ENCODE peak calls at places on chromosomes 2 and 18, in six cellular contexts. H is PC-3, B is astrocyte, Z is hepatocyte, O is colonic mucosa, E is pancreas. A is an unnamed sample.

GRCh38 chr2:203811491-203812221 is 55.9 kb upstream of the CTLA4 start:
- DNase-seq in H (peak; percentile 93), B (peak; percentile 94), Z (peak; percentile 61), O (peak; percentile 95), E (peak; percentile 71), A (peak; percentile 95)

GRCh38 chr2:63477686-63478085 is 110.6 kb downstream of the WDPCP start:
- DNase-seq in H (no peak), B (no peak), Z (no peak), O (no peak), E (no peak), A (no peak)

GRCh38 chr18:3851159-3851558 is 401.2 kb downstream of the TGIF1 start:
- DNase-seq in H (no peak), B (no peak), Z (no peak), O (no peak), E (no peak), A (no peak)

GRCh38 chr2:141497262-141497661 is 633.6 kb downstream of the LRP1B start:
- DNase-seq in H (no peak), B (no peak), Z (no peak), O (no peak), E (no peak), A (no peak)

GRCh38 chr2:15931950-15932349 is 8.4 kb upstream of the MYCN start:
- DNase-seq in H (no peak), B (no peak), Z (no peak), O (no peak), E (no peak), A (no peak)

GRCh38 chr2:64932327-64933216 is 56.6 kb upstream of the SLC1A4 start:
- DNase-seq in H (no peak), B (no peak), Z (no peak), O (no peak), E (no peak), A (no peak)

GRCh38 chr2:79670198-79670597 is 157.3 kb downstream of the CTNNA2 start:
- DNase-seq in H (no peak), B (no peak), Z (peak; percentile 60), O (no peak), E (no peak), A (no peak)

GRCh38 chr18:31303771-31304170 is 14.2 kb upstream of the DSG1 start:
- DNase-seq in H (peak; percentile 28), B (peak; percentile 41), Z (no peak), O (no peak), E (no peak), A (no peak)

GRCh38 chr2:140804682-140805235 is 1326.1 kb downstream of the LRP1B start:
- DNase-seq in H (no peak), B (no peak), Z (no peak), O (no peak), E (no peak), A (no peak)

GRCh38 chr2:62727259-62727867 is 21.9 kb downstream of the EHBP1 start:
- DNase-seq in H (no peak), B (no peak), Z (no peak), O (no peak), E (no peak), A (no peak)

GRCh38 chr2:119809329-119810038 is 49.8 kb downstream of the PTPN4 start:
- DNase-seq in H (peak; percentile 73), B (peak; percentile 76), Z (no peak), O (no peak), E (no peak), A (no peak)

GRCh38 chr2:67797801-67798535 is 264.8 kb downstream of the C1D start:
- DNase-seq in H (peak; percentile 34), B (peak; percentile 65), Z (peak; percentile 51), O (no peak), E (peak; percentile 48), A (no peak)

GRCh38 chr2:12931211-12931844 is 214.6 kb downstream of the TRIB2 start:
- DNase-seq in H (peak; percentile 67), B (peak; percentile 44), Z (peak; percentile 53), O (no peak), E (peak; percentile 25), A (no peak)

GRCh38 chr2:200586644-200586975 is 796 bp downstream of the AOX1 start:
- DNase-seq in H (no peak), B (no peak), Z (no peak), O (no peak), E (no peak), A (no peak)

GRCh38 chr2:200587007-200587616 is 1.3 kb downstream of the AOX1 start:
- DNase-seq in H (no peak), B (no peak), Z (no peak), O (no peak), E (no peak), A (no peak)

GRCh38 chr2:200585340-200585729 is 479 bp upstream of the AOX1 start:
- DNase-seq in H (no peak), B (no peak), Z (no peak), O (no peak), E (no peak), A (no peak)

GRCh38 chr2:200584639-200585038 is 1.2 kb upstream of the AOX1 start:
- DNase-seq in H (no peak), B (no peak), Z (no peak), O (no peak), E (no peak), A (no peak)

DNA sequence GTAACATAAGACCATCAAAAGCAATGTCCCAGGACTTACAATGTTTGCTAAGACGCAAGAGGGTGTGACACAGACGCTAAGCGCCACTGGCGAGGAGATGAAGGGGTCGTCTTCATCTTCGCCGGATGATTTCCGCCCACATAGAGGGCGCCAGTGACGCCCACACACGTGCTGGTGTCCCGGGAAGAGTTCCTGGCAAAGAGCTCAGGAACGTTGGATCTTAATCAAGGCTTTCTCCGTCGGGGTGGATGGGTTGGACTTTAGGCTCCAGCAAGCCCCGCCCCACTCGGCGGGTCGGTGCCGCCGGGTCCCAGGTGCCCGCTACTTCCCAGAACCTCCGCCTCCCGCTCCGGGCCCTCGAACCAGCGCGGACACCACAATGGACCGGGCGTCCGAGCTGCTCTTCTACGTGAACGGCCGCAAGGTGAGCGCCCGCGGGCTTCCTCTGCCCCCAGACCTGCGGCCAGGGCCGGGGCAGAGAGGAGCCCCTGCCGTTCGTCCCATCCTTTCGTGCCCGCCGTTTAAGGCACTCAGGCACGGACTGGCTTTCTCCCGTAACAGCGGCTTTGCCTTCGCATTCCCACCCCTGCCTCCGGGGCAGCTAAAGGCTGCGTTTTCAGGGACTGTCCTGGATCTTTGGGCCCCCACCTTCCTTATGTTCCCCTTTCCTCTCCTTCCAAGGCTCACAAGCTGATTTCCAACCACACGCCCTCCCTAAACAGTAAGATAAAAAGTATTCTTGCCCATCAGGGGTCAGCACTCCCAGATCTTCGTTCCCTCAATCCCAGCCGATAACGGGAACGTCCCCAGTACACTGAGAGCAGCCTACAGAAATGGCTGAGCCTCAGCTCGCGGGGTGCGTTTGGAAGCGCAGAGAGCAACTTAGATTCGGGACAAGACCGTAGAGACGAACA is at the start of gene AOX1:
- DNase-seq in H (no peak), B (peak; percentile 34), Z (peak; percentile 73), O (peak; percentile 64), E (peak; percentile 79), A (peak; percentile 75)
- H3K27ac ChIP-seq in H (no peak within 1 kb of the TSS), B (no peak within 1 kb of the TSS), Z (peak within 1 kb of the TSS; percentile 28), O (no peak within 1 kb of the TSS), E (no peak within 1 kb of the TSS), A (peak within 1 kb of the TSS; percentile 70)

GRCh38 chr2:98859323-98859722 is 76.7 kb downstream of the CRACDL start:
- DNase-seq in H (no peak), B (no peak), Z (no peak), O (no peak), E (no peak), A (no peak)
- H3K9me3 ChIP-seq in H (peaks cover 9% of the 10 kb centered on the region), B (no peaks in the 10 kb centered on the region), Z (no peaks in the 10 kb centered on the region), O (no peaks in the 10 kb centered on the region), E (no peaks in the 10 kb centered on the region), A (no peaks in the 10 kb centered on the region)

DNA sequence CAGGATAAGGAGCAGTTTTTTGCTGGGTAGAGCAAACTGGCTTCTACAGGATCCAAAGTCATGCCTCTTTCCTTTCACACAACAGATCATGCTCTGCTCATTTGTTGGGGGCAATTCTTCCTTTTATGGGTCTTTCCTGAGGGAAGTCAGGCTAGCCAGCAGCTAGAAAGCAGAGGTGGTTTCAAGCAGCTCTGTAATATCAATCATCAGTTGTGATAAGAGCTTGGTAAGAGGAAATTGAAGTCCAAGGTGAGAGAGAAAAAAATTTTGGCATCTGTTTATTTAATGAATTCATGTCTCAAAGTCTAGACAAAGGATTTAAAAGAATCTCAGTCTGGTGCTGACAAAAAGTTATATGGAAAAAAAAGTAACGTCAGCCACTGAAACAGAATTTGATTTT is 6.2 kb downstream of the TMEM87B start:
- DNase-seq in H (no peak), B (peak; percentile 68), Z (no peak), O (no peak), E (no peak), A (no peak)
- H3K27ac ChIP-seq in H (no peak overlapping the region), B (peak overlapping the region; percentile 52), Z (no peak overlapping the region), O (no peak overlapping the region), E (no peak overlapping the region), A (no peak overlapping the region)

DNA sequence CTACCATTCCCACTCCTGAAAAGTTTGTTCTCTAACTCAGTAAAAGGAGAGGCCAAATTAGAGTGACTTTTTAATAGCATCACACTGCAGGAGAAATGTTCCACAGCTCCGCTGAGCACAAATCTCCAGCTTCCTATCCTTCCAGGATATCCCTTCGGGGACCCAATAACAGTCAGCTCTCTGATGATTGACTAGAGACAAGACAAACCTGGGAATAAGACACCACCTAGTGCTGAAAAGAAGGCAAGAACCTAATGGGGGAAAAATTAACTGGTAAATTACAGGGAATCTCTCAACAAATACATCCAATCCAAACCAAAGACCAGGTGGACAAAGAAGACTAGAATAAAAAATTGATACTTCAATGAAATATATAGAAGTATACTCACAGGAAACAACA is 977.1 kb upstream of the SOX11 start:
- DNase-seq in H (no peak), B (no peak), Z (no peak), O (no peak), E (no peak), A (no peak)
- H3K9me3 ChIP-seq in H (peaks cover 3% of the 10 kb centered on the region), B (no peaks in the 10 kb centered on the region), Z (no peaks in the 10 kb centered on the region), O (no peaks in the 10 kb centered on the region), E (no peaks in the 10 kb centered on the region), A (peaks cover 8% of the 10 kb centered on the region)

GRCh38 chr18:32805354-32805753 is 32.5 kb upstream of the KLHL14 start:
- DNase-seq in H (no peak), B (no peak), Z (no peak), O (no peak), E (no peak), A (no peak)

GRCh38 chr18:32803571-32803970 is 30.7 kb upstream of the KLHL14 start:
- DNase-seq in H (no peak), B (peak; percentile 1), Z (no peak), O (no peak), E (no peak), A (no peak)

GRCh38 chr18:32804126-32804888 is 31.5 kb upstream of the KLHL14 start:
- DNase-seq in H (no peak), B (no peak), Z (no peak), O (no peak), E (no peak), A (no peak)

GRCh38 chr18:32801236-32801635 is 28.4 kb upstream of the KLHL14 start:
- DNase-seq in H (no peak), B (no peak), Z (no peak), O (no peak), E (no peak), A (no peak)

GRCh38 chr18:32802606-32803451 is 30.0 kb upstream of the KLHL14 start:
- DNase-seq in H (no peak), B (no peak), Z (no peak), O (no peak), E (no peak), A (no peak)
- H3K27ac ChIP-seq in H (no peak overlapping the region), B (no peak overlapping the region), Z (no peak overlapping the region), O (no peak overlapping the region), E (no peak overlapping the region), A (no peak overlapping the region)

A was measured in Peyer's patch.